ENCODE peak calls at places on chromosomes 16 and 17, in nine cellular contexts. M, D, W, X, S, G, K, T and I are unnamed samples.

GRCh38 chr16:10688291-10688690 is 6.4 kb downstream of the TEKT5 start:
- DNase-seq in D (no peak), G (no peak), M (no peak), K (no peak), T (no peak), S (no peak), X (peak), W (no peak), I (no peak)

GRCh38 chr17:42673885-42674754 is 2.7 kb downstream of the PLEKHH3 start:
- DNase-seq in G (peak), S (peak), X (no peak), K (peak), W (no peak), T (no peak), M (peak), D (no peak), I (no peak)

GRCh38 chr17:57544381-57544780 is 200.7 kb downstream of the CCDC182 start:
- DNase-seq in S (no peak), K (no peak), T (no peak), W (no peak), D (peak), M (no peak), G (no peak), X (no peak), I (no peak)

GRCh38 chr16:69313469-69313868 is 2.3 kb downstream of the VPS4A start:
- DNase-seq in X (no peak), D (no peak), M (no peak), K (no peak), W (no peak), T (no peak), S (no peak), G (no peak), I (no peak)

GRCh38 chr17:80259642-80260535 is 763 bp upstream of the RNF213 start:
- DNase-seq in K (peak), T (no peak), G (peak), M (peak), X (peak), S (peak), W (peak), D (peak), I (peak)

GRCh38 chr17:21525464-21526130 is 149.4 kb downstream of the KCNJ12 start:
- DNase-seq in D (no peak), M (no peak), T (no peak), G (no peak), W (no peak), X (no peak), S (no peak), K (no peak), I (no peak)

GRCh38 chr16:66568355-66568754 is 2.1 kb downstream of the CMTM1 start:
- DNase-seq in W (no peak), K (peak), D (no peak), X (no peak), G (no peak), M (peak), T (no peak), S (no peak), I (no peak)

GRCh38 chr16:57998484-57998883 is 2.0 kb downstream of the ZNF319 start:
- DNase-seq in S (no peak), T (no peak), W (no peak), D (peak), X (no peak), G (no peak), K (no peak), M (peak), I (peak)

GRCh38 chr16:28121527-28121926 is 58.0 kb upstream of the GSG1L start:
- DNase-seq in D (no peak), T (no peak), G (no peak), S (no peak), W (no peak), M (no peak), X (no peak), K (no peak), I (no peak)

GRCh38 chr16:57270221-57271062 is 14.0 kb downstream of the PLLP start:
- DNase-seq in G (no peak), M (no peak), D (no peak), S (peak), X (no peak), K (no peak), T (no peak), W (no peak), I (no peak)

GRCh38 chr17:73522107-73522506 is 122.1 kb downstream of the SDK2 start:
- DNase-seq in K (no peak), X (no peak), M (no peak), D (no peak), T (no peak), W (no peak), S (peak), G (no peak), I (no peak)

GRCh38 chr17:57294075-57294474 is 37.8 kb downstream of the MSI2 start:
- DNase-seq in W (no peak), S (no peak), G (no peak), X (no peak), K (no peak), T (no peak), D (no peak), M (no peak), I (no peak)

GRCh38 chr17:8360260-8360659 is 16.2 kb downstream of the KRABD2 start:
- DNase-seq in T (no peak), K (no peak), W (no peak), S (no peak), G (no peak), M (no peak), X (no peak), D (no peak), I (no peak)

GRCh38 chr17:8357910-8358309 is 18.3 kb downstream of the ODF4 start:
- DNase-seq in W (no peak), G (no peak), T (no peak), S (no peak), M (no peak), D (no peak), X (no peak), K (no peak), I (no peak)

GRCh38 chr17:8362651-8363332 is 13.7 kb downstream of the KRABD2 start:
- DNase-seq in W (no peak), X (no peak), S (no peak), K (peak), M (no peak), G (no peak), T (no peak), D (no peak), I (no peak)

GRCh38 chr17:8360751-8361150 is 15.8 kb downstream of the KRABD2 start:
- DNase-seq in M (no peak), W (no peak), X (no peak), K (no peak), S (no peak), D (no peak), G (no peak), T (no peak), I (no peak)

DNA sequence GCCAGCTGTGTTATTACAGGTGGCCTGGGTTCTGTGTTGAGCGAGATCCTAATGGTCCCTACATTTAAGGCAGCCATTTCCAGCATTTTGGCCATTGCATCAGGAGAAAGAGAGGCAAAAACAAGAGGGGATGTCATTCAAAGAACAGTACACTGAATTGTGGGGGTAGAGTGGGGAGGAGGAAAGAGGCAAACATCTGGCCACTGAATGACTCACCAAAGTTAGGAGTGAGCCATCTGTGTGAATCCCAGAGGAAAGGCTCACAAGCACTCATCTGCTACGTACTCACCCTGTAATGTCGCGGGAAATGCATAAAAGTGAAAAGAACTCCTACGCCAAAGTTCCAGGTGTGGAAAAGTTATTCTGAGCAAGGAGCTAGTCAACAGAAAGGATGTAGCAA is 16.7 kb downstream of the KRABD2 start:
- DNase-seq in K (peak), T (no peak), M (peak), W (no peak), D (no peak), S (no peak), G (no peak), X (no peak), I (no peak)
- H3K4me3 ChIP-seq in K (no peak), T (no peak), M (no peak), W (no peak), D (no peak), S (no peak), G (no peak), X (no peak), I (no peak)

GRCh38 chr17:50290074-50290702 is 15.9 kb downstream of the TMEM92 start:
- DNase-seq in X (peak), T (peak), D (peak), S (peak), G (peak), W (no peak), M (peak), K (peak), I (no peak)

GRCh38 chr17:50289268-50289667 is 15.0 kb downstream of the TMEM92 start:
- DNase-seq in T (no peak), K (peak), W (no peak), M (peak), D (no peak), X (no peak), G (no peak), S (no peak), I (no peak)

GRCh38 chr17:50285941-50286340 is 11.7 kb downstream of the TMEM92 start:
- DNase-seq in M (no peak), G (no peak), W (no peak), T (no peak), X (no peak), D (no peak), S (no peak), K (no peak), I (no peak)

GRCh38 chr17:50292465-50292864 is 18.2 kb downstream of the TMEM92 start:
- DNase-seq in W (no peak), K (peak), S (no peak), X (no peak), M (peak), D (no peak), T (no peak), G (no peak), I (no peak)

GRCh38 chr17:50288306-50288705 is 14.0 kb downstream of the TMEM92 start:
- DNase-seq in G (no peak), D (no peak), K (no peak), T (no peak), X (no peak), M (no peak), S (peak), W (no peak), I (no peak)
- H3K4me3 ChIP-seq in G (no peak), D (no peak), K (no peak), T (no peak), X (no peak), M (no peak), S (no peak), W (no peak), I (no peak)

GRCh38 chr16:1978476-1979120 is 2.7 kb downstream of the NOXO1 start:
- DNase-seq in D (no peak), X (no peak), W (no peak), K (no peak), S (no peak), T (no peak), G (no peak), M (no peak), I (no peak)
- H3K4me3 ChIP-seq in D (no peak), X (peak), W (no peak), K (no peak), S (no peak), T (no peak), G (peak), M (no peak), I (no peak)

DNA sequence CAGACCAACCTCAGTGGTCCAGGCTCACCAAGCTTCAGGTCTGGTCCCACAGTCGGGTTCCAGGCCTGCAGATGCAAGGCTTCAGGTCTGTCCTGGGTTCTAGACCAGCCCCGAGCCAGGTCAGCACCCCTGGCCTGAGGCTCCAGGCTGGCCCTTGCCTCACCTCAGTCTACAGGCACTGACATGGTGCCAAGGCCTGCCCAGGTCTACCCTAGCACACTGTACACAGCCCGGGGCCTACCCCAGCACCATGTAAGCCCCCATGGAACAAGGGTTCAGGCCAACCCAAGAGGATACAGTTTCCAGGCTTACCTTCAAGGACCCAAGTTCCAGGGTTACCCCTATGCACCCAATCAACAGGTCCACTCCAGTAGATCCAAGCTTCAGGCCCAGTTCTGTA is 26.8 kb downstream of the ZFP1 start:
- DNase-seq in M (no peak), T (no peak), D (no peak), S (no peak), X (no peak), W (no peak), G (no peak), K (no peak), I (no peak)
- H3K4me3 ChIP-seq in M (no peak), T (no peak), D (no peak), S (no peak), X (no peak), W (no peak), G (no peak), K (no peak), I (no peak)

GRCh38 chr16:26709175-26709574 is 357.6 kb upstream of the C16orf82 start:
- DNase-seq in S (no peak), K (no peak), X (no peak), W (peak), D (no peak), M (no peak), T (no peak), G (peak), I (no peak)
- H3K4me3 ChIP-seq in S (no peak), K (no peak), X (no peak), W (no peak), D (no peak), M (no peak), T (no peak), G (no peak), I (no peak)

DNA sequence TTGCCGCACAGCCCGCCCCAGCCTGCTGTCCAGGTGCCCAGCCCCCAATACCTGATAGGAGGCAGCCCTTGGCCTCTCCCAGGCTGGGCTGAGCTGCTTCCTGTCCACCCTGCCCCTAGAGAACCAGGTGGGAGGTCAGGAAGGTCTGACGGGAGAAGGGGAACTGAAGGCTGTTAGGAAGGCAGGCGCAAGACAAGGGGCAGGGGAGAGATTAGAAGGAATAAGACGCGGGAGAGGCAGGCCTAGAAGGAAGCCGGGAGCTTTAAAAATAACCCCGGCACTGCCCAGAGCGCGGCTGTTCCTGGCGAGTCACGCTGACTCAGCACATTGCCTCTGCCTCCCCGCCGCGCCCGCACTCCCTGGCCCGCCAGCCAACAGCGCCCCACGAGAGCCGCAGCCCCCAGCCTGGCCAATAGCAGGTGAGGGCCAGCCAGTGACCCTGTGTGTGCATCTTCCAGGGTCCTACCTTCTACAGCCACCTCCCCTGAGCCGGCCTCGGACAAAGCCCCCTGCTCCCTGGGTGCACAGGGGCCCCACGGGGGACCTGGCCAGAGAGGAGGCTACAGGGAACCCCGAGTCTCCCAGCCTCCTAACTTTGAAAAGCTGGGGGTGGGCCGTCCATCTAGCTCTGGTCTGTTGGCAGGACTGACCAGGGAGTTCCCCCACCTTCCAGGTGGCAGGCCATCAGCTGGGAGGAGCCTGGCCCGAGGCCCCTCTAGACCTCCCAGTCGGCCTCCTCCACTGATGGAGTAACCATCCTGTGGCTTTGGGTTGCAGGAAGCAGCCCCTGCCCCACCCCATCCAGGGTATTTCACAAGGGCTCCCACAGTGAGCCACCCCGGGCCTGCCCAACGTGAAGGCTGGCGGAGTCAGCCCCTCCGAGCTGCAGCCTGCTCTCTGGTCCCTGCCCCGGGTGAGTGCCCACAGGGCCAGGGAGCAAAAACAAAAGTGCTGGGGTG is 4.0 kb downstream of the MAFG start:
- DNase-seq in T (no peak), W (peak), X (peak), M (peak), K (peak), G (peak), S (peak), D (no peak), I (no peak)
- H3K4me3 ChIP-seq in T (no peak), W (peak), X (no peak), M (peak), K (peak), G (no peak), S (peak), D (no peak), I (no peak)

GRCh38 chr16:12801511-12802042 is 2.1 kb downstream of the CPPED1 start:
- DNase-seq in S (no peak), W (no peak), G (peak), M (peak), T (peak), D (peak), X (no peak), K (peak), I (no peak)
- H3K4me3 ChIP-seq in S (no peak), W (no peak), G (no peak), M (no peak), T (no peak), D (no peak), X (no peak), K (no peak), I (no peak)

DNA sequence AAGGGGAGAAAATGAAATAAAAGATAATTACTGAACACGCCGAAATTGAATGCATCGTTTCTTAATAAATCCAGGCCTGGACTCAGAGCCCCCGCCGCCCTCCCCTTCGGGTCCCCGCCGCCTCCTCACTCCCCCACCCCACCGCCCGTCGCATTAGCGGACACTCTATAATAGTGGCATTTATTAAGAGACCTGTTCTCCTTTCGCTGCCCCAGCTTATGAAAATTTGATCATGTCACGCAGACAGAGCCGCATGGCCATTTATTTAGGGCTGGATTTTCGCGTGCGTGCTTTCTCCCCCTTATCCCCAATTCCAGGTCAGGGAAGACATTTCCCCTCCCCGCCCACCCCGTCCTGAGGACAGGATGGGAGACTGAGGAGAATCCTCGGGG is 6.3 kb upstream of the HOXB2 start:
- DNase-seq in X (no peak), K (peak), T (no peak), W (no peak), D (no peak), G (no peak), M (peak), S (no peak), I (no peak)
- H3K4me3 ChIP-seq in X (no peak), K (no peak), T (no peak), W (no peak), D (no peak), G (peak), M (no peak), S (no peak), I (no peak)